ENCODE peak calls at places on chromosomes 12 and 14, in nine cellular contexts. Q is tibial artery; C is stimulated activated CD4-positive, alpha-beta T cell treated with anti-CD3 and anti-CD28 coated beads, Interleukin-1b, Interleukin-23, amount 100 ng/mL, for 24 hours; U is epithelial cell of esophagus; P is effector CD4-positive, alpha-beta T cell; L is M059J; N is NCI-H146; B is tibial nerve; D is astrocyte of the cerebellum. H is an unnamed sample.
A peak's percentile ranks its signal among the peaks of the same experiment; 100 is the strongest.

GRCh38 chr12:98594050-98594853 is 766 bp downstream of the SLC25A3 start:
- DNase-seq in Q (peak; percentile 50), C (no peak), U (peak; percentile 32), P (no peak), L (peak; percentile 46), N (peak; percentile 49), B (peak; percentile 43), D (no peak), H (peak; percentile 49)

GRCh38 chr14:104496095-104496494 is 83.5 kb upstream of the C14orf180 start:
- DNase-seq in Q (no peak), C (no peak), U (no peak), P (no peak), L (no peak), N (no peak), B (no peak), D (no peak), H (no peak)

GRCh38 chr12:132700212-132700913 is 10.3 kb upstream of the PGAM5 start:
- DNase-seq in Q (no peak), C (no peak), U (peak; percentile 65), P (no peak), L (peak; percentile 66), N (no peak), B (no peak), D (no peak), H (no peak)

GRCh38 chr14:31934767-31935266 is 142.3 kb upstream of the ARHGAP5 start:
- DNase-seq in Q (no peak), C (no peak), U (peak; percentile 75), P (no peak), L (peak; percentile 73), N (peak; percentile 86), B (peak; percentile 58), D (no peak), H (peak; percentile 83)

GRCh38 chr12:83408841-83409240 is 722.1 kb downstream of the TMTC2 start:
- DNase-seq in Q (no peak), C (no peak), U (no peak), P (no peak), L (no peak), N (no peak), B (no peak), D (peak; percentile 35), H (no peak)

GRCh38 chr12:64752833-64753238 is 6.4 kb downstream of the GNS start:
- DNase-seq in Q (no peak), C (no peak), U (no peak), P (no peak), L (peak; percentile 58), N (no peak), B (peak; percentile 19), D (no peak), H (no peak)

GRCh38 chr14:103721334-103722120 is 5.9 kb downstream of the ZFYVE21 start:
- DNase-seq in Q (no peak), C (no peak), U (peak; percentile 88), P (no peak), L (peak; percentile 62), N (no peak), B (no peak), D (peak; percentile 82), H (no peak)

GRCh38 chr14:91953170-91953985 is 5.9 kb upstream of the FBLN5 start:
- DNase-seq in Q (no peak), C (no peak), U (no peak), P (no peak), L (no peak), N (no peak), B (no peak), D (no peak), H (no peak)

GRCh38 chr14:53742226-53742607 is 214.4 kb downstream of the BMP4 start:
- DNase-seq in Q (no peak), C (no peak), U (peak; percentile 26), P (no peak), L (peak; percentile 43), N (no peak), B (no peak), D (no peak), H (peak; percentile 43)

GRCh38 chr12:107159384-107159900 is 66.1 kb upstream of the CRY1 start:
- DNase-seq in Q (no peak), C (no peak), U (no peak), P (no peak), L (no peak), N (no peak), B (no peak), D (no peak), H (no peak)

GRCh38 chr12:90773526-90773925 is 181.4 kb downstream of the CCER1 start:
- DNase-seq in Q (no peak), C (no peak), U (no peak), P (no peak), L (no peak), N (no peak), B (no peak), D (no peak), H (no peak)

GRCh38 chr12:106296179-106296877 is 6.2 kb upstream of the TCP11L2 start:
- DNase-seq in Q (no peak), C (no peak), U (peak; percentile 92), P (no peak), L (peak; percentile 95), N (no peak), B (no peak), D (no peak), H (peak; percentile 68)

GRCh38 chr12:6376079-6376941 is 947 bp upstream of the SCNN1A start:
- DNase-seq in Q (peak; percentile 70), C (no peak), U (peak; percentile 60), P (no peak), L (peak; percentile 78), N (peak; percentile 71), B (no peak), D (no peak), H (peak; percentile 68)

GRCh38 chr14:78967111-78967809 is 797.1 kb downstream of the NRXN3 start:
- DNase-seq in Q (no peak), C (no peak), U (peak; percentile 15), P (no peak), L (peak; percentile 40), N (no peak), B (no peak), D (no peak), H (no peak)

GRCh38 chr12:26317942-26318565 is 122.7 kb downstream of the SSPN start:
- DNase-seq in Q (no peak), C (no peak), U (peak; percentile 95), P (no peak), L (peak; percentile 90), N (no peak), B (no peak), D (no peak), H (no peak)

GRCh38 chr12:69161835-69162234 is 77.5 kb upstream of the CPSF6 start:
- DNase-seq in Q (no peak), C (peak; percentile 36), U (no peak), P (no peak), L (peak; percentile 38), N (peak; percentile 31), B (no peak), D (no peak), H (no peak)

GRCh38 chr12:121451931-121452330 is 52.0 kb downstream of the RNF34 start:
- DNase-seq in Q (no peak), C (no peak), U (no peak), P (no peak), L (no peak), N (no peak), B (no peak), D (no peak), H (no peak)

GRCh38 chr12:77878901-77879300 is 48.2 kb downstream of the NAV3 start:
- DNase-seq in Q (no peak), C (no peak), U (no peak), P (no peak), L (no peak), N (no peak), B (no peak), D (no peak), H (no peak)

GRCh38 chr12:31973818-31974217 is 14.6 kb downstream of the RESF1 start:
- DNase-seq in Q (no peak), C (no peak), U (no peak), P (no peak), L (no peak), N (no peak), B (no peak), D (no peak), H (no peak)

GRCh38 chr14:90045608-90046007 is 16.2 kb upstream of the KCNK13 start:
- DNase-seq in Q (no peak), C (no peak), U (no peak), P (no peak), L (no peak), N (no peak), B (no peak), D (no peak), H (no peak)

GRCh38 chr12:8950287-8950574 is 786 bp upstream of the M6PR start:
- DNase-seq in Q (no peak), C (no peak), U (no peak), P (no peak), L (no peak), N (no peak), B (peak; percentile 12), D (no peak), H (no peak)

H was measured in T47D.